ENCODE peak calls at places on chromosome 19, in five cellular contexts. Z, O, Y, F and B are unnamed samples. For H3K36me3, the result is how much of the 10 kb centered on the place peaks cover.

GRCh38 chr19:38062959-38063786 is 156.2 kb downstream of the SIPA1L3 start:
- DNase-seq in Z (peak), O (peak), Y (peak), F (no peak), B (peak)

GRCh38 chr19:4567584-4568071 is 8.1 kb upstream of the SEMA6B start:
- DNase-seq in Z (peak), O (peak), Y (peak), F (no peak), B (no peak)

GRCh38 chr19:6890938-6891337 is 3.6 kb downstream of the ADGRE1 start:
- DNase-seq in Z (no peak), O (no peak), Y (no peak), F (no peak), B (no peak)

GRCh38 chr19:55486971-55487883 is 1.0 kb upstream of the SSC5D start:
- DNase-seq in Z (peak), O (no peak), Y (peak), F (no peak), B (peak)

GRCh38 chr19:27392027-27392632 is 1820.8 kb downstream of the UQCRFS1 start:
- DNase-seq in Z (no peak), O (no peak), Y (peak), F (no peak), B (no peak)

GRCh38 chr19:44401787-44402115 is 343 bp upstream of the ZNF285 start:
- DNase-seq in Z (no peak), O (no peak), Y (no peak), F (no peak), B (no peak)

GRCh38 chr19:5288347-5288739 is 52.3 kb downstream of the PTPRS start:
- DNase-seq in Z (no peak), O (no peak), Y (no peak), F (no peak), B (no peak)

GRCh38 chr19:35295792-35296462 is 4.0 kb downstream of the MAG start:
- DNase-seq in Z (no peak), O (no peak), Y (no peak), F (no peak), B (no peak)

GRCh38 chr19:53328967-53329366 is 4.6 kb upstream of the ZNF845 start:
- DNase-seq in Z (no peak), O (no peak), Y (peak), F (no peak), B (no peak)

GRCh38 chr19:43439183-43440063 is 24.7 kb downstream of the TEX101 start:
- DNase-seq in Z (no peak), O (no peak), Y (no peak), F (no peak), B (peak)

GRCh38 chr19:18225702-18226468 is at the start of gene PDE4C:
- DNase-seq in Z (peak), O (no peak), Y (peak), F (no peak), B (no peak)

GRCh38 chr19:29598496-29598895 is 7.6 kb upstream of the POP4 start:
- DNase-seq in Z (no peak), O (no peak), Y (no peak), F (no peak), B (no peak)

GRCh38 chr19:14110650-14111049 is 6.9 kb downstream of the PRKACA start:
- DNase-seq in Z (no peak), O (no peak), Y (no peak), F (no peak), B (no peak)

GRCh38 chr19:43545981-43546380 is 13.0 kb downstream of the ZNF575 start:
- DNase-seq in Z (no peak), O (no peak), Y (no peak), F (no peak), B (no peak)

GRCh38 chr19:46030861-46031550 is 8.2 kb upstream of the PGLYRP1 start:
- DNase-seq in Z (no peak), O (peak), Y (no peak), F (no peak), B (no peak)

GRCh38 chr19:47661161-47661560 is 52.1 kb upstream of the EHD2 start:
- DNase-seq in Z (no peak), O (no peak), Y (no peak), F (no peak), B (peak)

GRCh38 chr19:46412983-46413261 is 442 bp downstream of the CCDC8 start:
- DNase-seq in Z (no peak), O (no peak), Y (no peak), F (no peak), B (no peak)

DNA sequence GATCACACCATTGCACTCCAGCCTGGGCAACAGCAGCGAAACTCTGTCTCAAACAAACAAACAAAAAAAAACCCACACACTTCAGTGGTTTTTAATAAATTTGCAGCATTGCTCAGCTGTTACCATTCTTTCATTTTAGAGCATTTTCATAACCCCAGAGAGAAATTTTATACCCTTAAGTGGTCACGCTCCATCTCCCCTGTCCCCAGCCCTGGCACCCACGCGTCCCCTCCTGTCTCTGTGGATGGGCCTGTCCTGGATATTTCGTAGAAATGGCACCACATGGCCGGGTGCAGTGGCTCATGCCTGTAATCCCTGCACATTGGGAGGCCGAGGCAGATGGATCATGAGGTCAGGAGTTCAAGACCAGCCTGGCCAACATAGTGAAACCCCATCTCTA is 7.8 kb downstream of the THOP1 start:
- DNase-seq in Z (no peak), O (no peak), Y (no peak), F (no peak), B (no peak)
- H3K36me3 ChIP-seq in Z (half or more), O (under half), Y (under half), F (under half), B (under half)

DNA sequence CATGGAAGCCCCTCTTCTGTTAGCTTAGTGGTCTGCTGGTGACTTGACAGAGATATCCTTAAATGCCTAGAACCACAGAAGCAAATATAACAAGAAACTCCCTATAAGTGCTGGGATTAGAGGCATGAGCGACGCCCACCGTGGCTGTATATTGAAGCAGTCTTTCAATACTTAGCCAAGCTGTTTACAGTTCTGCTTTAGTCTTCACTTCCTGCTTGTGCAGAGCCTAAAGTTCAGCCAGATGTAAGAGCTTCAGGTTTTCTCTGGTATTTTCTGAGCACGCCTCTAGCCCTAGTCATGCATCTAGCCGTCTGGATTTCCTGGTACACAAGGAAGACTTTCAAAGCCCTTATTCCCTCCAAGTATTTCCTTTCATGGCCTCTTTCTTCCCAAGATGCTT is 28.5 kb downstream of the TRPM4 start:
- DNase-seq in Z (no peak), O (no peak), Y (no peak), F (no peak), B (no peak)
- H3K36me3 ChIP-seq in Z (half or more), O (under half), Y (under half), F (under half), B (under half)

DNA sequence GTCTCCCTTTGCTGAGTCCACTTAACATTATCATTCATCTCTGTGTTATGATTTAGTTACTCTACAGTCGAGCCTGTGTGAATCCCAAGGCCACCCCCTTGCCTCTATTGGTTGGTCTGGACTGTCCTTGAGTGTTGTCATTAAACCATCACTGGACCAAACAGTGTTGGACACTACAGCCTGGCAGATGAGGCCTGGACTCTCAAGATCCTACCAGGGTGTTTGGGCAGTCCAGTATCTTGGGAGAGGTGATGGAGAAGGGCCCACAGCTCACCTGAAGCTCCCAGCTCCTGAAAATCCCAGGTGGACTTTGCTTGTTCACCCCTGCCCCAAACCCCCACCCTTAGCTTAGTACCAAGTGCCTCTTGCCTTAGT is 3.8 kb downstream of the CHMP2A start:
- DNase-seq in Z (no peak), O (no peak), Y (no peak), F (no peak), B (no peak)
- H3K36me3 ChIP-seq in Z (half or more), O (under half), Y (under half), F (under half), B (half or more)

GRCh38 chr19:2441096-2441752 is 13.8 kb upstream of the TIMM13 start:
- DNase-seq in Z (no peak), O (no peak), Y (no peak), F (no peak), B (no peak)

GRCh38 chr19:2444251-2445002 is 12.3 kb downstream of the LMNB2 start:
- DNase-seq in Z (no peak), O (no peak), Y (peak), F (no peak), B (no peak)

GRCh38 chr19:2443785-2444182 is 13.0 kb downstream of the LMNB2 start:
- DNase-seq in Z (no peak), O (no peak), Y (no peak), F (no peak), B (no peak)

GRCh38 chr19:2440515-2440914 is 13.1 kb upstream of the TIMM13 start:
- DNase-seq in Z (no peak), O (no peak), Y (no peak), F (no peak), B (no peak)

DNA sequence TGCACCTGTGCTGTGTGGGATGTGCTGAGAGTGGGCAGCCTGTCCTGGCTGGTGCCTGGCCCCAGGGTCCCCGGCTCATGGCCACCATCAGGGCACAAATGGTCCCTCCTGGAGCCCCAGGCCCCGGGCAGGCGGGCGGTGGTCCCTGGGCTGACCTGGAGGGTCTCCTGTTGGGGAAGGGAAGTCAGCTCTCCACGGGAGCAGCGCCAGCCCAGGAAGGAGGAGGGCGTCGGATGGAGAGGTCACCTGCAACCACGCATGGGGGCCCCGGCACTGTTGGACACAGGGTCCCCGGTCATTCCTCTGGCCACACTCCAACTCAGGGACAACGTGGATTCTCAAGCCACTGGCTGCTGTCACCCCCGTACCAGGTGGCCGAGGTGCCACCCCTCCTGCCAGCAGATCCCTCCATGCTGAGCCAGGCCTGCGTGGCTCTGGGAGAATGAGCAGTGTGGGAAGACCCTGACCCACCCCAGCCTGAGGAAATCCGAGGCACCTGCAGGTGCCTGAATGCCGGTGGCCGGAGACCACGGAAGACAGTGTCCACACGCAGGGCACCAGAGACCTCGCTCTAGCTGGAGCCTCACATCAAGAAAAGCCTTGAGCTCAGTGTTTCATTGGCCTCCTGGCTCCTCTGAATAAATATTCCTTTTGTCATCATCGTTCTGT is 13.5 kb downstream of the LMNB2 start:
- DNase-seq in Z (no peak), O (no peak), Y (peak), F (no peak), B (no peak)
- H3K36me3 ChIP-seq in Z (half or more), O (under half), Y (under half), F (under half), B (under half)